ENCODE peak calls at places on chromosomes 2 and 18, in four cellular contexts. H, V, N and X are unnamed samples.
A peak's percentile ranks its signal among the peaks of the same experiment; 100 is the strongest.

GRCh38 chr18:13302611-13303267 is 84.2 kb downstream of the LDLRAD4 start:
- DNase-seq in H (no peak), V (no peak), N (no peak), X (no peak)

GRCh38 chr2:179031731-179032408 is 18.1 kb downstream of the CCDC141 start:
- DNase-seq in H (no peak), V (no peak), N (no peak), X (no peak)

GRCh38 chr18:37674570-37674969 is 109.0 kb upstream of the CELF4 start:
- DNase-seq in H (peak; percentile 1), V (no peak), N (no peak), X (no peak)

GRCh38 chr2:61980758-61981157 is 75.3 kb downstream of the COMMD1 start:
- DNase-seq in H (no peak), V (no peak), N (no peak), X (no peak)

GRCh38 chr2:147352294-147352693 is 492.5 kb upstream of the ACVR2A start:
- DNase-seq in H (no peak), V (no peak), N (no peak), X (no peak)

GRCh38 chr2:64730551-64731305 is 77.0 kb upstream of the SERTAD2 start:
- DNase-seq in H (no peak), V (no peak), N (no peak), X (peak; percentile 94)

GRCh38 chr2:215839816-215840215 is 173.5 kb downstream of the MREG start:
- DNase-seq in H (no peak), V (no peak), N (no peak), X (no peak)

GRCh38 chr2:224248944-224249371 is 152.9 kb downstream of the FAM124B start:
- DNase-seq in H (peak; percentile 31), V (no peak), N (no peak), X (no peak)

GRCh38 chr2:23661276-23662050 is 265.5 kb downstream of the ATAD2B start:
- DNase-seq in H (no peak), V (no peak), N (no peak), X (no peak)

GRCh38 chr2:30232027-30232800 is 880 bp downstream of the LBH start:
- DNase-seq in H (peak; percentile 75), V (peak; percentile 47), N (peak; percentile 82), X (no peak)

GRCh38 chr2:67204349-67204748 is 192.8 kb upstream of the ETAA1 start:
- DNase-seq in H (no peak), V (no peak), N (no peak), X (no peak)

GRCh38 chr18:60872434-60872833 is 460.8 kb upstream of the CDH20 start:
- DNase-seq in H (no peak), V (no peak), N (no peak), X (no peak)

GRCh38 chr2:134564549-134564948 is 154.3 kb downstream of the TMEM163 start:
- DNase-seq in H (no peak), V (no peak), N (no peak), X (no peak)

GRCh38 chr2:62354771-62355550 is 151.0 kb downstream of the TMEM17 start:
- DNase-seq in H (no peak), V (no peak), N (peak; percentile 61), X (no peak)

GRCh38 chr2:229980440-229981184 is 58.3 kb downstream of the FBXO36 start:
- DNase-seq in H (no peak), V (peak; percentile 41), N (peak; percentile 55), X (no peak)

DNA sequence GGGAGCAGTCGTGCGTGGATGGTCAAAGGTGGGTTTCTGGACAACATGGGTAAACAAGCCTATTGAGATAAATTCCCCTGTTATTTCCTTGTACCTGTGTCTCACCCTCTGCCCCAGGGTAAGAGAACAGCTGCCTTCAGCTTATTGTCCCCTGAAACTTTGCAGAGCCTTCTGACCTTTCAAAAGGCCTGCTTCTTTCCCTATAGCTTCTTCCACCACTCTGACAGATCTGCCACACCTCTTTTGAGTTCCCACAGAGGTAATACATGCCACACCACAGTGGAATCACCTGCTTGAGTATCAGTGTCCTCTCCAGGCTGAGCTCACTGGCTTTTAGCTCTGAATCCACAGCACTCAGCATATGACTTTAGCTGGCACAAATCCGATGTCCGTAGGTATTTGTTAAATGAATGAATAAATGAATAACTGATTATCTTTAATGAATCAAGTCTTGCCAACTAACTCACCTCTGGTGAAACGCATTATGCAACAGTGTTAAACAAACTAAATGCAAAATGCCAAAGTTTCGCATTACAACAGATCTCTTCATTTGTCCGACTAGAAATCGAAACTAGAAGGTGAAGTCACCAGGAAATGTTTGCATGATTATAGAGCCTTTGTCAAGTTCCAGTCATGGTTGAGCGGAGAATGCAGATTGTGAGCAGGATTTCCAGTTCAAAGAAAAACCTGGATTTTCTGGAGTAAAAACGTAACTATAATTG is 16.3 kb downstream of the DYNAP start:
- DNase-seq in H (peak; percentile 16), V (no peak), N (peak; percentile 53), X (peak; percentile 58)
- TF ChIP-seq RNF2 in H (no peak), V (no peak), N (no peak), X (no peak)

GRCh38 chr2:227464851-227465250 is 7.1 kb upstream of the AGFG1 start:
- DNase-seq in H (no peak), V (no peak), N (no peak), X (no peak)

GRCh38 chr2:227462972-227463931 is 8.7 kb upstream of the AGFG1 start:
- DNase-seq in H (no peak), V (no peak), N (no peak), X (no peak)

GRCh38 chr2:227461878-227462462 is 10.0 kb upstream of the AGFG1 start:
- DNase-seq in H (no peak), V (no peak), N (no peak), X (no peak)

GRCh38 chr2:227462463-227462951 is 9.4 kb upstream of the AGFG1 start:
- DNase-seq in H (no peak), V (no peak), N (no peak), X (no peak)

GRCh38 chr2:227464356-227464755 is 7.6 kb upstream of the AGFG1 start:
- DNase-seq in H (no peak), V (no peak), N (no peak), X (no peak)
- TF ChIP-seq RNF2 in H (no peak), V (no peak), N (no peak), X (no peak)

GRCh38 chr2:143629344-143629743 is 500.1 kb downstream of the ARHGAP15 start:
- DNase-seq in H (no peak), V (no peak), N (no peak), X (no peak)
- TF ChIP-seq RNF2 in H (no peak), V (no peak), N (no peak), X (no peak)

GRCh38 chr2:34567128-34567527 is 968.0 kb upstream of the FAM98A start:
- DNase-seq in H (no peak), V (no peak), N (no peak), X (no peak)

DNA sequence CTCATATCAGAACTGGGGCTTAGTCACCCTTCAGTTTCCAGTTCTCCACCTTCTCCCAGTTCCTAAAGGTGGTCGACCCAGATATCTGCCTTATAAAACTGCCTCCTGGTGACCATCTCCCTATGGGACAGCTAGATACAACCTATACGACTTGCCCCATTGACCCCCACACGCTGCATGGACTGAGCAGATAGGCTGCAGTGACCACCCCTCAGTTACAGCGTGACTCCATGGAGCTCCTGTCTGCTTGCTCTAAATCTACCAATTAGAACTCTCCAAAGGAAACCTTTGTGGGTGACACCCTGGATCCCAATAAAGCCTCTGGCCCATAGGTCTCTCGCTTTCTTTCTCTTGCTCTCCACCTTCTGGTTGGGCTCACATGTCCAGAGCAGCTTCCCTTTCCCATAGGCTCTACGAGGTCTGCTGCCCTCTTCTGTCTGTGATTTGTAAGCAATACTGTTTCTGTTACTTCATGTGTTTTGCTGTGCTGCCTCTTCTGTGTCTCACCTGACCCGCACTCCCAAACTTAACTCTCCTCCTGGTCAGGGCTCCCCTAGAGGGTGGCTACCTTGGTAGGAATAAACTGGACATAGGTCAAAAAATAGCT is 971.3 kb upstream of the FAM98A start:
- DNase-seq in H (peak; percentile 47), V (no peak), N (no peak), X (peak; percentile 53)
- TF ChIP-seq RNF2 in H (no peak), V (no peak), N (no peak), X (no peak)

DNA sequence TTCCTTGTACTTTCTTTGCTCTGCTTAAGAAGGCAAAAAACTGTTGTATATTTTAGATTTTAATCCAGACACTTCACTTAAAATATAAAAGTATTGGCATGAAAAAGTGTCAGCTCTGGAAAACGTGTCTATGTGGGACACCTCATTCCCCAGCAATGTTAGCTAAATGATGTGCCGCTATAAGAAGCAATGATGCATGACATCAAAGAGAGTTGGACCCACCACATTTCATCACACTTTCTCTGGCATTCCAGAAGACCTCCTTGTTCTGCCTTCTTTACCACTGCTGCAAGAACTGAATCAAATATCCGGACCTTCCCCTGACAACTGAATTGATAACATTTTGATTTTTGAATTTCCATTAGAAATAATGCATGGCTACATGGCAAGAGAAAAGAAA is 242.4 kb upstream of the TANK start:
- DNase-seq in H (no peak), V (no peak), N (no peak), X (no peak)
- TF ChIP-seq RNF2 in H (no peak), V (no peak), N (no peak), X (no peak)